ENCODE peak calls at places on chromosomes 4 and X, in seven cellular contexts. P is aorta, G is mucosa of descending colon, Q is MM.1S, C is lower lobe of right lung, Z is uterus, K is neuronal stem cell. L is an unnamed sample.

GRCh38 chr4:132056466-132056865 is 1092.6 kb upstream of the PCDH10 start:
- DNase-seq in Z (no peak), K (no peak), G (no peak), C (no peak), P (no peak), Q (no peak), L (no peak)

GRCh38 chr4:55372259-55372658 is 23.5 kb upstream of the TMEM165 start:
- DNase-seq in Z (no peak), G (no peak), K (no peak), P (no peak), Q (no peak), C (no peak), L (no peak)

GRCh38 chr4:168694669-168695068 is 197.8 kb downstream of the PALLD start:
- DNase-seq in C (no peak), Q (no peak), K (no peak), G (no peak), Z (no peak), P (no peak), L (no peak)

GRCh38 chr4:111027526-111027925 is 404.6 kb upstream of the PITX2 start:
- DNase-seq in C (no peak), Z (no peak), K (no peak), Q (no peak), P (no peak), G (no peak), L (no peak)

GRCh38 chrX:35890699-35891098 is 28.8 kb upstream of the CFAP47 start:
- DNase-seq in C (no peak), Z (no peak), K (peak; percentile 9), P (peak; percentile 61), G (peak; percentile 37), Q (peak; percentile 79), L (no peak)

GRCh38 chr4:134490863-134491262 is 289.3 kb upstream of the PABPC4L start:
- DNase-seq in Z (no peak), C (no peak), Q (no peak), P (no peak), G (no peak), K (no peak), L (no peak)

GRCh38 chr4:77308843-77309242 is 151.8 kb downstream of the CCNG2 start:
- DNase-seq in Z (no peak), Q (peak; percentile 56), G (peak; percentile 2), P (no peak), K (peak; percentile 9), C (no peak), L (no peak)

GRCh38 chrX:72079607-72080006 is 52.1 kb downstream of the RTL5 start:
- DNase-seq in K (no peak), C (no peak), Q (no peak), P (no peak), G (no peak), Z (no peak), L (no peak)

GRCh38 chr4:88242144-88242543 is 42.2 kb downstream of the PPM1K start:
- DNase-seq in Z (peak; percentile 32), C (no peak), G (no peak), Q (no peak), K (no peak), P (no peak), L (no peak)

GRCh38 chr4:92455956-92456355 is 152.2 kb downstream of the GRID2 start:
- DNase-seq in Q (no peak), Z (no peak), C (no peak), G (no peak), K (no peak), P (no peak), L (no peak)

GRCh38 chr4:119504616-119505015 is 124.0 kb downstream of the PDE5A start:
- DNase-seq in G (no peak), Z (no peak), Q (no peak), C (no peak), K (no peak), P (no peak), L (no peak)

GRCh38 chr4:119498520-119498919 is 130.1 kb downstream of the PDE5A start:
- DNase-seq in P (peak; percentile 49), Q (no peak), C (no peak), Z (peak; percentile 35), K (no peak), G (no peak), L (no peak)

GRCh38 chr4:119506761-119507160 is 121.8 kb downstream of the PDE5A start:
- DNase-seq in Q (no peak), C (no peak), K (no peak), G (no peak), Z (no peak), P (no peak), L (no peak)

DNA sequence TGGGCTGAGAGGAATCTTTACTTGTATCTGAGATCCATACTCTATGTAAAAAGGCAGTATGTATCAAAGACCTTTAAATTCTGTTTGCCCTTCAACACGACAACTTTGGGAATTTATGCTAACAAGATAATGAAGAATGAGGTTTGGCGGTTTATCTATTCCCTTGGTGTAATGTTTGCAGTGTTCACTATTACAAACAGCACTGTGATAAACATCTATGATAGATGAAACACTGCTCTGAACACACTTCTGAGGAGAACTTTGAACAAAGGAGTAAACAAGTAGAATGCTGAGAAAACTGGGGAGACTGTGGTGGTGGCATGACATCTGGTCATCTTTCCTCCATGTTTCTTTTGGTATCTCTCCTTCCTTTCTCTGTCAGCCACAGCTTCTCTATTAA is 126.9 kb downstream of the PDE5A start:
- DNase-seq in K (no peak), C (no peak), P (no peak), Z (no peak), Q (no peak), G (no peak), L (no peak)
- H3K4me1 ChIP-seq in K (no peaks in the 10 kb centered on the region), C (no peaks in the 10 kb centered on the region), P (no peaks in the 10 kb centered on the region), Z (no peaks in the 10 kb centered on the region), Q (no peaks in the 10 kb centered on the region), G (no peaks in the 10 kb centered on the region), L (no peaks in the 10 kb centered on the region)

DNA sequence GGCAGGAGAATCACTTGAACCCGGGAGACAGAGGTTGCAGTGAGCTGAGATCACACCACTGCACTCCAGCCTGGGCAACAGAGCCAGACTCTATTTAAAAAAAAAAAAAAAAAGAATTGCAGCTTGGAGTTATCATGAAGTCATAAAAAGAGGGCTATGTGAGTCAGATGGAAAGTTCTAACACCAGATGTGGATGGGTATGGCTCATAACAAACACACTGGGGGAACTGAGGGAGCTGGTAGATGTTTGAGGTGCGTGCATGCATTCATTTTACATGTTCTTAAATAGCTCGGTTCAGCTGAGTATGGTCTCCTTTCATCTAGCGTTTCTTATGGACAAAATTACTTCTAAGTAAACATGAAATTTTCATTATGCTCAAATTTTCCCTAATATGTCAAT is 11.7 kb downstream of the TRMT2B start:
- DNase-seq in P (no peak), Z (no peak), Q (no peak), G (no peak), K (no peak), C (no peak), L (no peak)
- H3K4me1 ChIP-seq in P (no peaks in the 10 kb centered on the region), Z (no peaks in the 10 kb centered on the region), Q (no peaks in the 10 kb centered on the region), G (no peaks in the 10 kb centered on the region), K (no peaks in the 10 kb centered on the region), C (no peaks in the 10 kb centered on the region), L (no peaks in the 10 kb centered on the region)

GRCh38 chrX:1581132-1581531 is 10.3 kb upstream of the AKAP17A start:
- DNase-seq in G (peak; percentile 83), P (no peak), Z (no peak), K (no peak), Q (peak; percentile 47), C (no peak), L (no peak)
- H3K4me1 ChIP-seq in G (no peaks in the 10 kb centered on the region), P (no peaks in the 10 kb centered on the region), Z (no peaks in the 10 kb centered on the region), K (no peaks in the 10 kb centered on the region), Q (peaks cover 5% of the 10 kb centered on the region), C (no peaks in the 10 kb centered on the region), L (no peaks in the 10 kb centered on the region)

GRCh38 chr4:1297456-1298325 is 8.0 kb downstream of the MAEA start:
- DNase-seq in Q (no peak), P (peak; percentile 32), G (no peak), K (no peak), C (no peak), Z (no peak), L (peak; percentile 13)
- H3K4me1 ChIP-seq in Q (no peaks in the 10 kb centered on the region), P (no peaks in the 10 kb centered on the region), G (peaks cover 6% of the 10 kb centered on the region), K (peaks cover 5% of the 10 kb centered on the region), C (peaks cover 24% of the 10 kb centered on the region), Z (peaks cover 7% of the 10 kb centered on the region), L (peaks cover 42% of the 10 kb centered on the region)

GRCh38 chr4:7855731-7856130 is 83.9 kb downstream of the AFAP1 start:
- DNase-seq in Z (no peak), G (no peak), P (no peak), K (no peak), C (no peak), Q (no peak), L (no peak)
- H3K4me1 ChIP-seq in Z (no peaks in the 10 kb centered on the region), G (peaks cover 6% of the 10 kb centered on the region), P (no peaks in the 10 kb centered on the region), K (peaks cover 8% of the 10 kb centered on the region), C (peaks cover 14% of the 10 kb centered on the region), Q (no peaks in the 10 kb centered on the region), L (peaks cover 4% of the 10 kb centered on the region)

GRCh38 chr4:87073187-87073569 is 138.4 kb downstream of the AFF1 start:
- DNase-seq in Z (no peak), K (no peak), P (no peak), Q (no peak), C (no peak), G (no peak), L (no peak)
- H3K4me1 ChIP-seq in Z (no peaks in the 10 kb centered on the region), K (peaks cover 6% of the 10 kb centered on the region), P (peaks cover 4% of the 10 kb centered on the region), Q (peaks cover 9% of the 10 kb centered on the region), C (peaks cover 73% of the 10 kb centered on the region), G (peaks cover 25% of the 10 kb centered on the region), L (peaks cover 53% of the 10 kb centered on the region)

DNA sequence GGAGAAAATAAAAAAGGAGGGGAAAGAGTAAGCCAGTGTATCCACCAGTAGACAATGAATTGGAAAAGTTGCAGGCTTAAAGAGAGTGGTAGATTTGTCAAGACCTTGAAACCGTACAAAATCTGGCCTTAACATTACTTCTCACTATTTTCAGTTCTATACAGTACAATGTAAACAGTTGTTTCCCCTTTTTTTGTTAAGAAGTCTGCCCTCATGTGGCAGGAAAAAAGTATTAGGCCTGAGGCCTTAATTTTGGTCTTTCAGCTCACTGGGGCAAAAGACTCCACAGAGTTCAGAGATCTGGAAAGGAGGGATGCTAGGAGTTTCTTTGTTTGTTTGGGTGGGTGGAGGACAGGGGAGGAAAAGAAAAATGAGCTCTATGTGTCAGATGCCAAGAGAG is 92.8 kb upstream of the CCDC160 start:
- DNase-seq in G (peak; percentile 2), Q (peak; percentile 36), P (no peak), Z (no peak), C (no peak), K (no peak), L (no peak)
- H3K4me1 ChIP-seq in G (no peaks in the 10 kb centered on the region), Q (no peaks in the 10 kb centered on the region), P (no peaks in the 10 kb centered on the region), Z (no peaks in the 10 kb centered on the region), C (no peaks in the 10 kb centered on the region), K (peaks cover 2% of the 10 kb centered on the region), L (no peaks in the 10 kb centered on the region)